ENCODE peak calls at places on chromosomes 5 and 9, in ten cellular contexts. S is posterior cingulate gyrus; X is WTC11; H is fibroblast of lung; Y is Caki2; N is HFFc6; U is PC-3; L is naive thymus-derived CD4-positive, alpha-beta T cell; A is T-cell; B is OCI-M1. F is an unnamed sample.
A peak's percentile ranks its signal among the peaks of the same experiment; 100 is the strongest.

GRCh38 chr9:124661184-124661755 is 109.8 kb downstream of the NR6A1 start:
- DNase-seq in S (no peak), X (no peak), H (peak; percentile 40), Y (no peak), N (no peak), U (no peak), L (no peak), A (no peak), B (peak; percentile 36), F (no peak)

GRCh38 chr5:1764606-1764960 is 35.1 kb downstream of the MRPL36 start:
- DNase-seq in S (peak; percentile 19), X (no peak), H (no peak), Y (no peak), N (no peak), U (no peak), L (no peak), A (no peak), B (no peak), F (peak; percentile 39)

GRCh38 chr9:127767909-127768331 is 10.5 kb downstream of the SH2D3C start:
- DNase-seq in S (no peak), X (no peak), H (peak; percentile 45), Y (no peak), N (no peak), U (no peak), L (no peak), A (no peak), B (no peak), F (peak; percentile 71)

GRCh38 chr5:33403187-33403586 is 37.6 kb upstream of the TARS1 start:
- DNase-seq in S (no peak), X (no peak), H (no peak), Y (no peak), N (no peak), U (no peak), L (no peak), A (no peak), B (no peak), F (no peak)

GRCh38 chr5:4758550-4758949 is 381.6 kb upstream of the ADAMTS16 start:
- DNase-seq in S (no peak), X (no peak), H (no peak), Y (no peak), N (no peak), U (no peak), L (no peak), A (no peak), B (peak; percentile 16), F (no peak)

GRCh38 chr5:32785639-32786216 is 74.6 kb downstream of the NPR3 start:
- DNase-seq in S (no peak), X (no peak), H (peak; percentile 92), Y (peak; percentile 58), N (no peak), U (peak; percentile 73), L (no peak), A (no peak), B (peak; percentile 71), F (no peak)

GRCh38 chr5:43572357-43572756 is 15.5 kb upstream of the PAIP1 start:
- DNase-seq in S (no peak), X (no peak), H (peak; percentile 38), Y (no peak), N (no peak), U (no peak), L (no peak), A (no peak), B (no peak), F (no peak)

GRCh38 chr9:89419978-89420394 is 77.9 kb downstream of the SEMA4D start:
- DNase-seq in S (peak; percentile 8), X (no peak), H (no peak), Y (no peak), N (no peak), U (no peak), L (peak; percentile 27), A (no peak), B (no peak), F (no peak)

GRCh38 chr9:114011313-114011712 is 66.8 kb downstream of the AMBP start:
- DNase-seq in S (peak; percentile 26), X (peak; percentile 3), H (no peak), Y (no peak), N (no peak), U (no peak), L (no peak), A (no peak), B (no peak), F (peak; percentile 26)

GRCh38 chr5:173633304-173633703 is 16.9 kb upstream of the BOD1 start:
- DNase-seq in S (no peak), X (no peak), H (no peak), Y (no peak), N (no peak), U (no peak), L (no peak), A (no peak), B (no peak), F (peak; percentile 30)

GRCh38 chr5:132495063-132495671 is 4.6 kb upstream of the IRF1 start:
- DNase-seq in S (peak; percentile 41), X (no peak), H (no peak), Y (no peak), N (no peak), U (no peak), L (no peak), A (no peak), B (no peak), F (no peak)

GRCh38 chr9:86550411-86550810 is 196.2 kb upstream of the TUT7 start:
- DNase-seq in S (no peak), X (no peak), H (no peak), Y (no peak), N (no peak), U (no peak), L (no peak), A (no peak), B (no peak), F (no peak)

GRCh38 chr5:66170196-66170919 is 26.3 kb downstream of the SREK1 start:
- DNase-seq in S (no peak), X (no peak), H (no peak), Y (no peak), N (no peak), U (no peak), L (no peak), A (no peak), B (no peak), F (no peak)

GRCh38 chr5:151742870-151743294 is 15.5 kb downstream of the ATOX1 start:
- DNase-seq in S (peak; percentile 88), X (peak; percentile 65), H (peak; percentile 66), Y (peak; percentile 63), N (peak; percentile 71), U (peak; percentile 77), L (no peak), A (no peak), B (peak; percentile 8), F (peak; percentile 86)

GRCh38 chr5:170601608-170602007 is 97.8 kb downstream of the KCNIP1 start:
- DNase-seq in S (no peak), X (no peak), H (no peak), Y (no peak), N (no peak), U (no peak), L (no peak), A (no peak), B (no peak), F (no peak)

GRCh38 chr5:469752-470483 is 26.9 kb downstream of the EXOC3 start:
- DNase-seq in S (peak; percentile 62), X (peak; percentile 8), H (no peak), Y (no peak), N (no peak), U (no peak), L (no peak), A (no peak), B (no peak), F (peak; percentile 39)

GRCh38 chr5:617896-618295 is 5.8 kb downstream of the CEP72 start:
- DNase-seq in S (no peak), X (no peak), H (no peak), Y (no peak), N (no peak), U (no peak), L (no peak), A (no peak), B (no peak), F (no peak)

GRCh38 chr9:108142504-108143201 is 653.1 kb upstream of the KLF4 start:
- DNase-seq in S (peak; percentile 91), X (peak; percentile 17), H (peak; percentile 78), Y (no peak), N (peak; percentile 21), U (no peak), L (no peak), A (no peak), B (no peak), F (peak; percentile 70)

GRCh38 chr9:92048924-92049625 is 66.1 kb downstream of the SPTLC1 start:
- DNase-seq in S (no peak), X (peak; percentile 58), H (peak; percentile 9), Y (no peak), N (peak; percentile 18), U (no peak), L (no peak), A (no peak), B (no peak), F (no peak)

F was measured in endodermal cell.